ENCODE peak calls at places on chromosomes 13 and 19, in nine cellular contexts. H, E, F, A, V, Y, J, P and Q are unnamed samples.

GRCh38 chr13:40564342-40564997 is 102.0 kb downstream of the FOXO1 start:
- DNase-seq in H (no peak), E (no peak), F (no peak), A (peak; percentile 30), V (no peak), Y (no peak), J (no peak), P (no peak), Q (no peak)

GRCh38 chr13:75217949-75218348 is 264.0 kb downstream of the TBC1D4 start:
- DNase-seq in H (no peak), E (no peak), F (peak; percentile 40), A (no peak), V (no peak), Y (no peak), J (no peak), P (peak; percentile 32), Q (no peak)

GRCh38 chr19:7492142-7493055 is 3.6 kb upstream of the PEX11G start:
- DNase-seq in H (no peak), E (no peak), F (peak; percentile 59), A (no peak), V (no peak), Y (no peak), J (no peak), P (no peak), Q (no peak)

GRCh38 chr13:100589178-100589725 is 663 bp upstream of the GGACT start:
- DNase-seq in H (no peak), E (no peak), F (no peak), A (no peak), V (no peak), Y (no peak), J (no peak), P (no peak), Q (no peak)

GRCh38 chr13:40992678-40993077 is 26.4 kb downstream of the ELF1 start:
- DNase-seq in H (no peak), E (no peak), F (no peak), A (no peak), V (no peak), Y (no peak), J (no peak), P (no peak), Q (no peak)

GRCh38 chr19:35404879-35405622 is 34.2 kb downstream of the GPR42 start:
- DNase-seq in H (no peak), E (peak; percentile 16), F (peak; percentile 98), A (peak; percentile 72), V (no peak), Y (no peak), J (no peak), P (no peak), Q (no peak)

GRCh38 chr19:480016-480855 is 16.1 kb upstream of the MADCAM1 start:
- DNase-seq in H (peak; percentile 50), E (no peak), F (peak; percentile 55), A (no peak), V (peak; percentile 87), Y (peak; percentile 81), J (no peak), P (no peak), Q (peak; percentile 88)

GRCh38 chr13:27793377-27794074 is 1.2 kb downstream of the GSX1 start:
- DNase-seq in H (no peak), E (no peak), F (no peak), A (no peak), V (no peak), Y (peak; percentile 28), J (no peak), P (no peak), Q (no peak)

GRCh38 chr13:49220035-49220855 is at the start of gene MLNR:
- DNase-seq in H (no peak), E (no peak), F (peak; percentile 33), A (peak; percentile 37), V (peak; percentile 55), Y (peak; percentile 64), J (no peak), P (no peak), Q (no peak)

GRCh38 chr19:23062921-23063320 is 53.9 kb upstream of the ZNF730 start:
- DNase-seq in H (no peak), E (no peak), F (no peak), A (no peak), V (no peak), Y (no peak), J (no peak), P (no peak), Q (no peak)

GRCh38 chr13:78239681-78240080 is 321.1 kb upstream of the EDNRB start:
- DNase-seq in H (no peak), E (no peak), F (no peak), A (no peak), V (no peak), Y (no peak), J (no peak), P (no peak), Q (no peak)

GRCh38 chr13:38147050-38147449 is 202.6 kb upstream of the UFM1 start:
- DNase-seq in H (no peak), E (no peak), F (no peak), A (no peak), V (no peak), Y (no peak), J (no peak), P (no peak), Q (no peak)

GRCh38 chr19:16338470-16339360 is 14.1 kb downstream of the KLF2 start:
- DNase-seq in H (no peak), E (peak; percentile 69), F (peak; percentile 90), A (peak; percentile 77), V (peak; percentile 83), Y (no peak), J (no peak), P (peak; percentile 92), Q (no peak)

GRCh38 chr13:105847532-105848295 is 687.7 kb downstream of the EFNB2 start:
- DNase-seq in H (no peak), E (no peak), F (no peak), A (no peak), V (no peak), Y (no peak), J (no peak), P (peak; percentile 78), Q (no peak)

GRCh38 chr19:58203814-58204475 is 21.1 kb downstream of the ZNF274 start:
- DNase-seq in H (no peak), E (no peak), F (peak; percentile 10), A (no peak), V (no peak), Y (peak; percentile 72), J (no peak), P (no peak), Q (no peak)

GRCh38 chr13:51731759-51732158 is 72.2 kb downstream of the DHRS12 start:
- DNase-seq in H (no peak), E (no peak), F (peak; percentile 84), A (no peak), V (no peak), Y (no peak), J (no peak), P (peak; percentile 22), Q (no peak)

GRCh38 chr13:66501187-66501586 is 728.9 kb downstream of the PCDH9 start:
- DNase-seq in H (no peak), E (no peak), F (peak; percentile 63), A (no peak), V (no peak), Y (no peak), J (no peak), P (no peak), Q (no peak)

GRCh38 chr13:39047560-39047959 is 9.3 kb downstream of the NHLRC3 start:
- DNase-seq in H (no peak), E (no peak), F (no peak), A (no peak), V (no peak), Y (peak; percentile 52), J (no peak), P (no peak), Q (no peak)

GRCh38 chr19:29872224-29872731 is 60.5 kb downstream of the CCNE1 start:
- DNase-seq in H (no peak), E (no peak), F (no peak), A (no peak), V (no peak), Y (peak; percentile 49), J (peak; percentile 59), P (no peak), Q (no peak)
- TF ChIP-seq CTCF in H (no peak), E (no peak), F (no peak), A (peak; percentile 39), V (peak; percentile 22), Y (no peak), J (peak; percentile 54), P (no peak), Q (peak; percentile 2)

GRCh38 chr13:90750957-90751356 is 596.5 kb upstream of the MIR17HG start:
- DNase-seq in H (no peak), E (no peak), F (no peak), A (no peak), V (no peak), Y (no peak), J (no peak), P (no peak), Q (no peak)
- TF ChIP-seq CTCF in H (no peak), E (no peak), F (no peak), A (no peak), V (no peak), Y (no peak), J (no peak), P (no peak), Q (no peak)

GRCh38 chr13:111093634-111094033 is 21.5 kb upstream of the ARHGEF7 start:
- DNase-seq in H (no peak), E (no peak), F (no peak), A (no peak), V (no peak), Y (peak; percentile 34), J (no peak), P (no peak), Q (no peak)
- TF ChIP-seq CTCF in H (no peak), E (no peak), F (no peak), A (no peak), V (no peak), Y (no peak), J (no peak), P (no peak), Q (no peak)

DNA sequence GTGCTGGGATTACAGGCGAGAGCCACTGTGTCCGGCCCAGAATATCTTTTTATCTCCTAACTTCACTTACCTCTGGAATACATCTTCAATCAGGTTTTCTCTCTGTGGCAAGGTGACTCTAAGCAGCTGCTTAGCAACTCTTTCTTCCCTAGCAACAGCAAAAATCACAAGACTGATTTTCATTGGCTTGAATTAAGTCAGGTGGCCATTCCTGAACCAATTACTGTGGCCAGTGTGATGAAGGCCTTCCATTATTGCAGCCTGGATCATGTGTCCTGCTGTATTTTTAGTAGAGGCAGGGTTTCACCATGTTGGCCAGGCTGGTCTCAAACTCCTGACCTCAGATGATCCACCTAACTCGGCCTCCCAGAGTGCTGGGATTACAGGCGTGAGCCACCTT is 9.0 kb upstream of the LTBP4 start:
- DNase-seq in H (no peak), E (no peak), F (peak; percentile 71), A (no peak), V (no peak), Y (no peak), J (no peak), P (no peak), Q (no peak)
- TF ChIP-seq CTCF in H (no peak), E (no peak), F (no peak), A (no peak), V (no peak), Y (no peak), J (no peak), P (no peak), Q (no peak)